ENCODE peak calls at places on chromosomes 5 and 9, in six cellular contexts. M is ureter; B is activated T-helper 9 cell treated with anti-CD3 and anti-CD28 coated beads, Interleukin-2, amount 50 U/mL, for 16 hours; K is ACHN; N is nephron progenitor cell; I is stimulated activated CD4-positive, alpha-beta T cell treated with anti-CD3 and anti-CD28 coated beads, Interleukin-15, amount 100 ng/mL, for 1 hour. U is an unnamed sample.

GRCh38 chr9:116327702-116328440 is 174.3 kb downstream of the PAPPA start:
- DNase-seq in M (no peak), K (no peak), B (no peak), N (no peak), I (no peak), U (no peak)

GRCh38 chr5:124921694-124922093 is 175.3 kb upstream of the ZNF608 start:
- DNase-seq in N (no peak), K (no peak), B (no peak), M (no peak), I (no peak), U (no peak)

GRCh38 chr9:16701347-16701746 is 169.1 kb downstream of the BNC2 start:
- DNase-seq in K (no peak), M (no peak), N (no peak), I (no peak), B (no peak), U (no peak)

GRCh38 chr9:137056739-137057407 is 3.0 kb upstream of the ENTPD2 start:
- DNase-seq in K (no peak), I (no peak), B (no peak), N (no peak), M (no peak), U (no peak)

GRCh38 chr5:119439140-119439625 is 13.1 kb upstream of the HSD17B4 start:
- DNase-seq in M (no peak), I (no peak), K (no peak), N (no peak), B (no peak), U (no peak)

GRCh38 chr5:150155258-150156032 is at the start of gene PDGFRB:
- DNase-seq in N (peak; percentile 77), K (peak; percentile 61), I (no peak), B (no peak), M (peak; percentile 90), U (peak; percentile 78)

GRCh38 chr5:57036621-57037160 is 84.8 kb upstream of the MIER3 start:
- DNase-seq in M (no peak), B (no peak), I (no peak), K (no peak), N (no peak), U (no peak)

GRCh38 chr5:127961764-127962148 is 121.8 kb upstream of the SLC12A2 start:
- DNase-seq in B (no peak), N (no peak), K (no peak), M (no peak), I (no peak), U (no peak)

GRCh38 chr9:20713172-20713571 is 29.1 kb downstream of the FOCAD start:
- DNase-seq in I (no peak), B (no peak), K (no peak), N (no peak), M (no peak), U (no peak)

GRCh38 chr9:5876711-5877110 is 14.0 kb upstream of the MLANA start:
- DNase-seq in N (no peak), I (no peak), K (no peak), B (no peak), M (no peak), U (no peak)

GRCh38 chr9:82722556-82722955 is 340.4 kb downstream of the RASEF start:
- DNase-seq in M (no peak), B (no peak), K (no peak), N (no peak), I (no peak), U (no peak)

GRCh38 chr9:128216781-128217553 is 13.8 kb downstream of the DNM1 start:
- DNase-seq in M (no peak), N (no peak), B (no peak), K (no peak), I (no peak), U (no peak)

GRCh38 chr5:45604092-45604491 is 92.1 kb downstream of the HCN1 start:
- DNase-seq in K (no peak), N (no peak), B (no peak), M (no peak), I (no peak), U (no peak)

GRCh38 chr5:430214-430925 is 12.6 kb upstream of the EXOC3 start:
- DNase-seq in M (no peak), K (no peak), N (no peak), B (no peak), I (no peak), U (no peak)

GRCh38 chr5:108251350-108251749 is 130.5 kb downstream of the FBXL17 start:
- DNase-seq in B (no peak), M (no peak), N (no peak), K (no peak), I (no peak), U (no peak)

GRCh38 chr9:89497181-89497963 is 541 bp downstream of the SEMA4D start:
- DNase-seq in N (peak; percentile 52), B (no peak), M (no peak), I (no peak), K (no peak), U (peak; percentile 58)

GRCh38 chr5:95759634-95760033 is 28.5 kb downstream of the RHOBTB3 start:
- DNase-seq in N (no peak), B (no peak), I (no peak), K (peak; percentile 34), M (no peak), U (no peak)

GRCh38 chr5:124932791-124933600 is 186.6 kb upstream of the ZNF608 start:
- DNase-seq in I (no peak), M (peak; percentile 49), K (peak; percentile 57), B (no peak), N (no peak), U (no peak)

GRCh38 chr5:52481216-52481615 is 306.5 kb upstream of the ITGA1 start:
- DNase-seq in K (no peak), I (no peak), N (no peak), M (no peak), B (no peak), U (no peak)